ENCODE peak calls at places on chromosomes 6 and 20, in four cellular contexts. One of them, this sample, is unnamed.

GRCh38 chr6:110934499-110934898 is 24.0 kb upstream of the GTF3C6 start:
- DNase-seq in endothelial cell of umbilical vein: no peak
- DNase-seq in GM12878: no peak
- DNase-seq in K562: no peak
- DNase-seq in this sample: no peak

GRCh38 chr20:9035129-9035528 is 33.8 kb upstream of the PLCB4 start:
- DNase-seq in endothelial cell of umbilical vein: no peak
- DNase-seq in GM12878: no peak
- DNase-seq in K562: no peak
- DNase-seq in this sample: peak; percentile 94

GRCh38 chr6:148323344-148323743 is 19.3 kb upstream of the SASH1 start:
- DNase-seq in endothelial cell of umbilical vein: no peak
- DNase-seq in GM12878: no peak
- DNase-seq in K562: no peak
- DNase-seq in this sample: peak; percentile 86

GRCh38 chr20:14622796-14623195 is 285.4 kb upstream of the FLRT3 start:
- DNase-seq in endothelial cell of umbilical vein: no peak
- DNase-seq in GM12878: no peak
- DNase-seq in K562: no peak
- DNase-seq in this sample: peak; percentile 2

GRCh38 chr6:25706314-25707014 is 48.1 kb upstream of the SLC17A4 start:
- DNase-seq in endothelial cell of umbilical vein: no peak
- DNase-seq in GM12878: no peak
- DNase-seq in K562: no peak
- DNase-seq in this sample: no peak

GRCh38 chr20:5033566-5033965 is 32.3 kb upstream of the SLC23A2 start:
- DNase-seq in endothelial cell of umbilical vein: no peak
- DNase-seq in GM12878: no peak
- DNase-seq in K562: no peak
- DNase-seq in this sample: peak; percentile 47

GRCh38 chr6:142302427-142303190 is 802 bp downstream of the ADGRG6 start:
- DNase-seq in endothelial cell of umbilical vein: peak; percentile 73
- DNase-seq in GM12878: no peak
- DNase-seq in K562: no peak
- DNase-seq in this sample: peak; percentile 11

GRCh38 chr20:33112547-33113386 is 33.3 kb downstream of the BPIFB4 start:
- DNase-seq in endothelial cell of umbilical vein: no peak
- DNase-seq in GM12878: no peak
- DNase-seq in K562: no peak
- DNase-seq in this sample: no peak

GRCh38 chr6:155301867-155302266 is 12.4 kb downstream of the TFB1M start:
- DNase-seq in endothelial cell of umbilical vein: no peak
- DNase-seq in GM12878: no peak
- DNase-seq in K562: no peak
- DNase-seq in this sample: peak; percentile 55
- TF ChIP-seq FOS in endothelial cell of umbilical vein: no peak
- TF ChIP-seq FOS in GM12878: no peak
- TF ChIP-seq FOS in K562: no peak
- TF ChIP-seq FOS in this sample: no peak

DNA sequence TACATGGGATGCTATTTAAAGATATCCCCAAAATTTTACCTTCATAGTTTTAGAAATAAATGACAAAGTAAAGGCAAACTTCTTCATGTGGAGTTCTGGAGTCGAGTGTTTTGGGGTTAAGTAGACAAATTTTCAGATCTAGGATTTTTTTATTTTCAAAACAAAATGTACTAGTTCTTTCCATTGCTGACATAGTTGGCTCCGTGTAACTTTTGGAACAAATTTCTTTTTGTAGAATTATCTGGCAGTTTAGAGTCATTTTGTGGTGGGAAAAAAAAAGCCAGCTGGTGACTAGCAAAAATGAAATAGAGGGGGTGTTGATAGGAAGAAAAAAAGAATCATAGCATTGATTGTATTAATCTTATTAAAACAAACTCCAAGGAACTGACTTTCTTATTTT is 131.6 kb upstream of the TCF21 start:
- DNase-seq in endothelial cell of umbilical vein: no peak
- DNase-seq in GM12878: no peak
- DNase-seq in K562: no peak
- DNase-seq in this sample: no peak
- TF ChIP-seq FOS in endothelial cell of umbilical vein: no peak
- TF ChIP-seq FOS in GM12878: no peak
- TF ChIP-seq FOS in K562: no peak
- TF ChIP-seq FOS in this sample: no peak

DNA sequence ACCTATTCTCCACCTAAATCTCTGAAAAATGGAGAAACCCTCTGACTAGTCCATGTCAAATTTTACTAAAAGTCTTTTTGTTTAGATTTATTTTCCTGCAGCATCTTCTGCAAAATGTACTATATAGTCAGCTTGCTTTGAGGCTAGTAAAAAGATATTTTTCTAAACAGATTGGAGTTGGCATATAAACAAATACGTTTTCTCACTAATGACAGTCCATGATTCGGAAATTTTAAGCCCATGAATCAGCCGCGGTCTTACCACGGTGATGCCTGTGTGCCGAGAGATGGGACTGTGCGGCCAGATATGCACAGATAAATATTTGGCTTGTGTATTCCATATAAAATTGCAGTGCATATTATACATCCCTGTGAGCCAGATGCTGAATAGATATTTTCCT is 3.2 kb downstream of the FOXC1 start:
- DNase-seq in endothelial cell of umbilical vein: peak; percentile 61
- DNase-seq in GM12878: no peak
- DNase-seq in K562: no peak
- DNase-seq in this sample: peak; percentile 93
- TF ChIP-seq FOS in endothelial cell of umbilical vein: peak; percentile 47
- TF ChIP-seq FOS in GM12878: no peak
- TF ChIP-seq FOS in K562: no peak
- TF ChIP-seq FOS in this sample: peak; percentile 52

GRCh38 chr6:138986578-138986977 is 1.5 kb downstream of the REPS1 start:
- DNase-seq in endothelial cell of umbilical vein: peak; percentile 54
- DNase-seq in GM12878: no peak
- DNase-seq in K562: peak; percentile 40
- DNase-seq in this sample: peak; percentile 60
- TF ChIP-seq FOS in endothelial cell of umbilical vein: no peak
- TF ChIP-seq FOS in GM12878: no peak
- TF ChIP-seq FOS in K562: no peak
- TF ChIP-seq FOS in this sample: no peak

DNA sequence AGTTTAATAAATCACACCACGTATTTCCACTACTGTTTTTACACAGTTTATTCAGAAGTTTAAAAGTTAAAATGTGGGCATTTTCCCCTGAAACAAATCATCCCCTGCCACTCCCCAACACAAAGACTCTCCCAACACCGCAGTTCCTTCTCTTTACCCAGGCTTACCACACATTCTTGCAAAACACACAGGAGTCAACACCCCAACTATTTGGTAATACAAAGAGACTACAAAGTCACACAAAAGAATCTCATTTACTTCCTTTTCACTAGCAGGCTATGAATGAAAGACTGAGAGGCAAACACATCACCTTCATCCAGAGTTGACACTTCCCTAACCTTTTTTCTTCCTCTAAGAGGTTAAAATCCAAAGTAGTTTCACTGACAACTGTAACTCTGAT is 51.1 kb downstream of the KCTD20 start:
- DNase-seq in endothelial cell of umbilical vein: no peak
- DNase-seq in GM12878: no peak
- DNase-seq in K562: no peak
- DNase-seq in this sample: no peak
- TF ChIP-seq FOS in endothelial cell of umbilical vein: no peak
- TF ChIP-seq FOS in GM12878: no peak
- TF ChIP-seq FOS in K562: no peak
- TF ChIP-seq FOS in this sample: no peak

DNA sequence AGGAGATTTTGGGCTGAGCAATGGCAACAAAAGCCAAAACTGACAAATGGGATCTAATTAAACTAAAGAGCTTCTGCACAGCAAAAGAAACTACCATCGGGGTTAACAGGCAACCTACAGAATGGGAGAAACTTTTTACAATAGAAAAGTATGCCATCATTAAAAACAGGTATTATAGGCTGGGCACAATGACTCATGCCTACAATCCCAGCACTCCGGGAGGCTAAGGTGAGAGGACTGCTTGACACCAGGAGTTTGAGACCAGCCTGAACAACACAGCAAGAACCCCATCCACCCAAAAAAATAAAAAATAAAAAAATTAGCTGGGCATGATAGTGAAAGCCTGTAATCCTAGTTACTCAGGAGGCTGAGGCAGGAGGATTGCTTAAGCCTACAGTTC is 55.4 kb downstream of the MBOAT1 start:
- DNase-seq in endothelial cell of umbilical vein: no peak
- DNase-seq in GM12878: no peak
- DNase-seq in K562: no peak
- DNase-seq in this sample: no peak
- TF ChIP-seq FOS in endothelial cell of umbilical vein: no peak
- TF ChIP-seq FOS in GM12878: no peak
- TF ChIP-seq FOS in K562: no peak
- TF ChIP-seq FOS in this sample: no peak

GRCh38 chr6:32329141-32329540 is 42.6 kb downstream of the TSBP1 start:
- DNase-seq in endothelial cell of umbilical vein: no peak
- DNase-seq in GM12878: no peak
- DNase-seq in K562: no peak
- DNase-seq in this sample: peak; percentile 0
- TF ChIP-seq FOS in endothelial cell of umbilical vein: no peak
- TF ChIP-seq FOS in GM12878: no peak
- TF ChIP-seq FOS in K562: no peak
- TF ChIP-seq FOS in this sample: no peak

GRCh38 chr6:16488813-16489212 is 250.4 kb downstream of the GMPR start:
- DNase-seq in endothelial cell of umbilical vein: no peak
- DNase-seq in GM12878: no peak
- DNase-seq in K562: no peak
- DNase-seq in this sample: no peak

GRCh38 chr6:16482702-16483314 is 244.4 kb downstream of the GMPR start:
- DNase-seq in endothelial cell of umbilical vein: no peak
- DNase-seq in GM12878: no peak
- DNase-seq in K562: no peak
- DNase-seq in this sample: no peak

GRCh38 chr6:16487953-16488674 is 249.7 kb downstream of the GMPR start:
- DNase-seq in endothelial cell of umbilical vein: no peak
- DNase-seq in GM12878: no peak
- DNase-seq in K562: no peak
- DNase-seq in this sample: no peak

GRCh38 chr6:16483315-16483875 is 245.0 kb downstream of the GMPR start:
- DNase-seq in endothelial cell of umbilical vein: no peak
- DNase-seq in GM12878: no peak
- DNase-seq in K562: no peak
- DNase-seq in this sample: no peak

GRCh38 chr6:16486661-16487060 is 248.3 kb downstream of the GMPR start:
- DNase-seq in endothelial cell of umbilical vein: no peak
- DNase-seq in GM12878: no peak
- DNase-seq in K562: no peak
- DNase-seq in this sample: no peak
- TF ChIP-seq FOS in endothelial cell of umbilical vein: no peak
- TF ChIP-seq FOS in GM12878: no peak
- TF ChIP-seq FOS in K562: no peak
- TF ChIP-seq FOS in this sample: no peak